ENCODE peak calls at places on chromosomes 6 and 20, in four cellular contexts. C is GM12878, O is HepG2, P is K562. U is an unnamed sample.

GRCh38 chr6:26185004-26185403 is 97.8 kb downstream of the HFE start:
- DNase-seq in P (no peak), C (no peak), O (no peak), U (no peak)

GRCh38 chr6:12886961-12887775 is 170.6 kb downstream of the PHACTR1 start:
- DNase-seq in P (no peak), O (no peak), C (no peak), U (no peak)

GRCh38 chr6:129617986-129618385 is 92.0 kb downstream of the ARHGAP18 start:
- DNase-seq in C (no peak), O (no peak), P (no peak), U (no peak)

GRCh38 chr6:39452306-39452705 is 129.8 kb upstream of the KCNK16 start:
- DNase-seq in P (no peak), C (no peak), O (no peak), U (no peak)

GRCh38 chr6:17093692-17094091 is 8.2 kb upstream of the STMND1 start:
- DNase-seq in P (no peak), C (no peak), O (no peak), U (peak; percentile 33)

GRCh38 chr6:138339024-138339423 is 38.7 kb upstream of the SMIM28 start:
- DNase-seq in C (no peak), P (no peak), O (no peak), U (no peak)

GRCh38 chr6:67131827-67132226 is 1424.8 kb upstream of the EYS start:
- DNase-seq in C (no peak), P (no peak), O (no peak), U (no peak)

GRCh38 chr20:2387180-2387577 is 6.5 kb downstream of the TGM6 start:
- DNase-seq in O (peak; percentile 48), P (peak; percentile 55), C (peak; percentile 21), U (peak; percentile 73)

GRCh38 chr6:116314878-116315277 is 35.1 kb upstream of the TSPYL1 start:
- DNase-seq in C (peak; percentile 13), O (no peak), P (no peak), U (no peak)

GRCh38 chr20:60060593-60060992 is 102.4 kb downstream of the CDH26 start:
- DNase-seq in P (no peak), C (no peak), O (no peak), U (no peak)

GRCh38 chr6:53461041-53461656 is 83.8 kb downstream of the GCLC start:
- DNase-seq in P (no peak), C (peak; percentile 65), O (no peak), U (no peak)

GRCh38 chr6:12327391-12327790 is 37.2 kb downstream of the EDN1 start:
- DNase-seq in P (no peak), O (no peak), C (no peak), U (no peak)

GRCh38 chr20:38833857-38834164 is 28.3 kb downstream of the PPP1R16B start:
- DNase-seq in O (no peak), C (no peak), P (no peak), U (no peak)

GRCh38 chr20:58342104-58342945 is 32.8 kb downstream of the RAB22A start:
- DNase-seq in C (no peak), P (no peak), O (no peak), U (no peak)

GRCh38 chr6:24935753-24936152 is at the start of gene RIPOR2:
- DNase-seq in O (no peak), P (no peak), C (no peak), U (peak; percentile 62)

GRCh38 chr6:132919476-132919875 is 105.1 kb downstream of the RPS12 start:
- DNase-seq in O (no peak), C (no peak), P (no peak), U (no peak)

GRCh38 chr6:85015396-85015990 is 251.1 kb upstream of the TBX18 start:
- DNase-seq in P (peak; percentile 45), C (no peak), O (peak; percentile 26), U (peak; percentile 82)

DNA sequence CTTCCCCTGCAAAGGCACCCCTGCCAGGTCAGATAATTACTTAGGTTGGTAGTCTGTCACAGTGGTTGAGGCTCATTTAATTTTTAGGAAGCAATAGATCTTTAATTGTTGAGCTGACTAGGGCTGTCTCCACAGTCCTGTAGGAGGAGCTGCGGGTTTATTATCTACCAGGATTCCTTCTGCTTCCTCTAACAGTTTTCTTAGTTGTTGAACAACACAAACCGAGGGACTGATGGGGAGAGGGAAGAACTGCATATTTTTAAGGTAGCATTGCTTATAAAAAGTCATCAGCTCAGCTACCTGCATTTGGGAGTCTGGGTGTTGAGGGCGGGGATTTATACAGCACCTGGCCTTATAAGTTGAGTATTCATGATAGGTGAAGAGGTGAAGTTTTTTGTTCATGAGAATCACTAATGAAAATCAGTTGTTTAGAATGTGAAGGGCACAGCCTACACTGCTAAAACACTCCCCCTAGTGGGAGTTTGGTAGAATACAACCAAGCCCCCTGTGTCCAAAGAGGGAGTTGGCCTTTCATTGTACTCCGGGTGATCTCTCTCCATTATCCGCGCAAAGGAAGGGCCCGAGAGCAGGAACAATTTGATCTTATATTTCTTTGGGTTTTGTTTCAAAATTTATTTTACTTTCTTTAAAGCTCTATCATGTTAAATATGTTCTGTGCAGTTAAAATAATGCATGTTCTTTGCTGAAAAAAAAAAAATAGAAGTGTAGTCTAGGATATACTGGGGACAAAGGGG is 69.6 kb downstream of the SSR1 start:
- DNase-seq in P (peak; percentile 89), O (peak; percentile 70), C (no peak), U (peak; percentile 57)
- TF ChIP-seq CREM in P (no peak), O (no peak), C (no peak), U (no peak)

DNA sequence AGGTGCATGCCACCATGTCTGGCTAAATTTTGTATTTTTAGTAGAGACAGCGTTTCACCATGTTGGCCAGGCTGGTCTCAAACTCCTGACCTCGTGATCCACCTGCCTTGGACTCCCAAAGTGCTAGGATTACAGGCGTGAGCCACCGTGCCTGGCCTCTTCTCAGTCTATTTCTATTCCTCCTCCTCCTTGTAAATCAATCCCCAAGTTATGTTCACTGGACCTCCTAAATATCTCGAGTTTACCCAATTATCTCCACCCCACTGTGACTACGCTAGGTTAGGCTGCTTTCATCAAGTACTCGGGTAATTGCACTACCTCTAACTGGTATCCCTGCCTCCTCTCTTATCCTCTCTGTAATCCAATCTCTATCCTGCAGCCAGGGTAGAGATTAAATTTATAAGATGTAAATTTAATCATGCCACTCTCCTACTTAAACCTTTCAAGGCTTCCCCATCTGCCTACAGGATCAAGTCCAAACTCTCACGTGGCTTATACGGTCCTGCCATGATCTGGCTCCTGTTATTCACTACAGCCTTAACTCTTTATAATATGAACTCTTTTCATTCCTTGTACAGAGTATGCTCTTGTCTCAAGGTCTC is 837 bp upstream of the MAD2L1BP start:
- DNase-seq in C (no peak), P (no peak), O (no peak), U (no peak)
- TF ChIP-seq ATF3 in C (no peak), P (no peak), O (no peak), U (no peak)

GRCh38 chr6:7392402-7392801 is 2.8 kb downstream of the RIOK1 start:
- DNase-seq in P (no peak), C (no peak), O (no peak), U (no peak)
- TF ChIP-seq CREM in P (no peak), C (no peak), O (no peak), U (no peak)

DNA sequence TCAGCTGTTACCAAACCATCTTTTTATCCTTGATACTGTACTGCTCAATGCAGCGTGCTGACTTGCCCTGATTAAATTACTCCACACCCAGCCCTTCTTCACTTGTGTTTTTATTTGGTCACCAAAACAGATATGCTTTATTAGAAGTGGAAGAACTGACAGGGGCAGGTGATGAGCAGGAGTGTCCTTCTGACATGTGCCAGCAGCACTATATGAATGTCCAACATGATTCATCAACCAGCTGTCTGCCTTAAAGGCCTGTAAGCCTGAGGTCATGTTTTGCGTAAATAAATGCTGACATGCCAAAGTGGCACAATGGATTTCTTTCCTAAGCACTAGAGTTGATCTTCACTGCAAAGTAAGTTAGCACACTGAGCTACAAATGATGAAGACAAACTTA is 15.4 kb downstream of the POPDC3 start:
- DNase-seq in O (no peak), C (no peak), P (no peak), U (no peak)
- TF ChIP-seq ATF3 in O (no peak), C (no peak), P (no peak), U (no peak)

GRCh38 chr6:86118271-86118670 is 475.6 kb upstream of the SYNCRIP start:
- DNase-seq in P (no peak), O (no peak), C (no peak), U (no peak)
- TF ChIP-seq CREM in P (no peak), O (no peak), C (no peak), U (no peak)

GRCh38 chr20:56995157-56995556 is 271.3 kb downstream of the BMP7 start:
- DNase-seq in C (no peak), O (no peak), P (no peak), U (no peak)

GRCh38 chr20:56996533-56996932 is 269.9 kb downstream of the BMP7 start:
- DNase-seq in P (no peak), C (no peak), O (no peak), U (no peak)

GRCh38 chr20:56993020-56993419 is 273.4 kb downstream of the BMP7 start:
- DNase-seq in O (no peak), P (no peak), C (no peak), U (no peak)

GRCh38 chr20:56994006-56994405 is 272.4 kb downstream of the BMP7 start:
- DNase-seq in C (no peak), O (no peak), P (no peak), U (no peak)

DNA sequence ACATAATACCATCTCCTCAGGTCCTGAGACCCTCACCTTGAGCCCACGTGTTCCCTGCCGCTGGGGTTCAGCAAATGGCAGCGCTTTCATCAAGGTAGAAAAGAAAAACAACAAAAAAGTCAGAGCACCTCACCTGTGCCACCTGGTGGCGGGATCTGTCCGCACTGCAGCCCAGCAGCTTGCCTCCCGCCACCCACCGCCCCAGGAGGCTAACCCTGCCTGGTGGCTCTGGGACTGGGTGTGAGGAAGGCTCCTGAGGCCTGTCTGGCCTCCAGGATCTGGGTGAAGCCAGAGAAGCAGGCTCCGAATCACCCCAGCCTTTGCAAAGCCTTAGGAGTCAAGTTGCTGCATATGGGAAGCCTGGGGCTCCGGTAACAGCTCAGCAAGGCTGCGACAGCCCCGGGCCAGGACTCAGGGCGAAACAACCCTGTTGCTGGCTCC is 270.8 kb downstream of the BMP7 start:
- DNase-seq in C (no peak), O (peak; percentile 23), P (peak; percentile 60), U (peak; percentile 78)
- TF ChIP-seq ATF3 in C (no peak), O (no peak), P (no peak), U (no peak)

U was measured in WTC11.